ENCODE peak calls at places on chromosomes 12 and 14, in four cellular contexts. H is Caco-2, Q is neural progenitor cell, I is heart right ventricle. L is an unnamed sample. For H3K4me1, the result is how much of the 10 kb centered on the place peaks cover.

GRCh38 chr12:121814429-121815119 is 10.8 kb downstream of the SETD1B start:
- DNase-seq in H (no peak), Q (no peak), I (no peak), L (no peak)

GRCh38 chr12:94099191-94099983 is 49.0 kb upstream of the PLXNC1 start:
- DNase-seq in H (no peak), Q (no peak), I (no peak), L (peak)

GRCh38 chr12:57234233-57234570 is 4.7 kb downstream of the SHMT2 start:
- DNase-seq in H (no peak), Q (no peak), I (no peak), L (no peak)

GRCh38 chr14:63632932-63633514 is 8.6 kb downstream of the WDR89 start:
- DNase-seq in H (no peak), Q (no peak), I (no peak), L (peak)

GRCh38 chr12:6827437-6827894 is 741 bp upstream of the P3H3 start:
- DNase-seq in H (peak), Q (peak), I (peak), L (peak)

GRCh38 chr12:13945236-13945635 is 36.2 kb downstream of the GRIN2B start:
- DNase-seq in H (no peak), Q (no peak), I (no peak), L (no peak)

GRCh38 chr14:91059576-91060471 is 617 bp downstream of the RPS6KA5 start:
- DNase-seq in H (peak), Q (peak), I (no peak), L (peak)

GRCh38 chr12:6476496-6476895 is 6.0 kb upstream of the VAMP1 start:
- DNase-seq in H (no peak), Q (no peak), I (no peak), L (peak)

GRCh38 chr12:121915841-121916321 is 2.5 kb upstream of the CFAP251 start:
- DNase-seq in H (no peak), Q (peak), I (no peak), L (no peak)

GRCh38 chr12:67096533-67097318 is 172.4 kb upstream of the CAND1 start:
- DNase-seq in H (no peak), Q (no peak), I (no peak), L (peak)

GRCh38 chr12:50488801-50489200 is 16.0 kb upstream of the DIP2B start:
- DNase-seq in H (no peak), Q (no peak), I (no peak), L (no peak)

GRCh38 chr14:34250959-34251358 is 211.1 kb downstream of the SPTSSA start:
- DNase-seq in H (no peak), Q (no peak), I (peak), L (no peak)

GRCh38 chr12:67431436-67432049 is 162.4 kb downstream of the CAND1 start:
- DNase-seq in H (no peak), Q (no peak), I (no peak), L (peak)

GRCh38 chr14:104296388-104297312 is 158.3 kb downstream of the KIF26A start:
- DNase-seq in H (peak), Q (no peak), I (no peak), L (no peak)

GRCh38 chr12:52050771-52051541 is at the start of gene NR4A1:
- DNase-seq in H (peak), Q (peak), I (peak), L (peak)
- H3K4me1 ChIP-seq in H (under half), Q (under half), I (half or more), L (under half)

DNA sequence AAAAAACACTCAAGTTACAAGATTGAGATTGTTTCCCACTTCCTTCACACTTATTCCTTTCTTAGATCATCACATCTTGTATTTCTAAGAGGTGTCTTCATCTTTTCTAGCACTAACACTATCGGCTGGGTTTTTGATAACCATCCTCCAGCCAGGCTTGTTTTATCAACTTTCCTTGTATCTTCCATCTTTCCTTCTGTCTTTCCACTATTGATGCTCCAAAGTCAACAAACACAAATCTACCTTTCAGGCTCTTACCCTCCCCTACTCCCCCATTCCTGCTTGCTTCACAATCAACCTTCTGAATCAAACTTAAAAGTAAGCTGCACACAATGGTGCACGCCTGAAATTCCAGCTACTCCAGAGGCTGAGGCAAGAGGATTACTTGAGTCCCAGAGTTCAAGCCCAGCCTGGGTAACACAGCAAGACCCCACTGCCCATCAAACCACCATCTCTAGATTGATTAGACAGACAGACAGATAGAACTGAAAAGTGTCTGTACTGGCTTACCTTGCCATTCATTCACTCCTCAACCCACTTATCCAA is 12.9 kb downstream of the MED13L start:
- DNase-seq in H (no peak), Q (peak), I (no peak), L (no peak)
- H3K4me1 ChIP-seq in H (half or more), Q (half or more), I (half or more), L (under half)

GRCh38 chr14:59360923-59361794 is 104.0 kb downstream of the GPR135 start:
- DNase-seq in H (peak), Q (no peak), I (peak), L (peak)
- H3K4me1 ChIP-seq in H (under half), Q (under half), I (half or more), L (under half)

GRCh38 chr12:47319746-47320145 is 240.0 kb upstream of the AMIGO2 start:
- DNase-seq in H (no peak), Q (no peak), I (no peak), L (no peak)

GRCh38 chr12:47318963-47319362 is 239.2 kb upstream of the AMIGO2 start:
- DNase-seq in H (no peak), Q (no peak), I (no peak), L (no peak)

GRCh38 chr12:47321436-47321835 is 241.7 kb upstream of the AMIGO2 start:
- DNase-seq in H (no peak), Q (no peak), I (no peak), L (no peak)

GRCh38 chr12:47316609-47317049 is 236.9 kb upstream of the AMIGO2 start:
- DNase-seq in H (no peak), Q (no peak), I (no peak), L (no peak)

GRCh38 chr12:47317182-47317915 is 237.6 kb upstream of the AMIGO2 start:
- DNase-seq in H (no peak), Q (no peak), I (no peak), L (no peak)
- H3K4me1 ChIP-seq in H (under half), Q (under half), I (under half), L (under half)

DNA sequence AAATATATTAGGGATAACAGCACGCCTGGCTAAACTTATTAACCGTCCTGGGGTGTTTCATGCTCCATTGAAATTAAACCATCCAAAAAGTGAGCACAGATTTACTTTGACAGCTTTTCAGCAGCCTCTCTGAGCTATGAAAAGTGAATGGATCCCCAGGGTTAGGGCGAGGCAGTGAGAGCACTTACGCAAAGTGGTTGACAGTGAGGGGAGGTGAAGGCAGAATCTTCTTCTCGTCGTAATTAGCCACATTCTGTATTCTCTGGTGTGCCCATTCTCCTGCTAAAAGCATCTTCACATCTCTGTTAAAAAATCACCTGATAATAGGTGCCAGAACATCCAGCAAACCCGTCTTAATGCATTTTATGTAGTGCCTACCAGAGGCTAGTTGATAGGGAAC is 1.9 kb downstream of the TMTC2 start:
- DNase-seq in H (no peak), Q (peak), I (no peak), L (no peak)
- H3K4me1 ChIP-seq in H (under half), Q (under half), I (under half), L (under half)

DNA sequence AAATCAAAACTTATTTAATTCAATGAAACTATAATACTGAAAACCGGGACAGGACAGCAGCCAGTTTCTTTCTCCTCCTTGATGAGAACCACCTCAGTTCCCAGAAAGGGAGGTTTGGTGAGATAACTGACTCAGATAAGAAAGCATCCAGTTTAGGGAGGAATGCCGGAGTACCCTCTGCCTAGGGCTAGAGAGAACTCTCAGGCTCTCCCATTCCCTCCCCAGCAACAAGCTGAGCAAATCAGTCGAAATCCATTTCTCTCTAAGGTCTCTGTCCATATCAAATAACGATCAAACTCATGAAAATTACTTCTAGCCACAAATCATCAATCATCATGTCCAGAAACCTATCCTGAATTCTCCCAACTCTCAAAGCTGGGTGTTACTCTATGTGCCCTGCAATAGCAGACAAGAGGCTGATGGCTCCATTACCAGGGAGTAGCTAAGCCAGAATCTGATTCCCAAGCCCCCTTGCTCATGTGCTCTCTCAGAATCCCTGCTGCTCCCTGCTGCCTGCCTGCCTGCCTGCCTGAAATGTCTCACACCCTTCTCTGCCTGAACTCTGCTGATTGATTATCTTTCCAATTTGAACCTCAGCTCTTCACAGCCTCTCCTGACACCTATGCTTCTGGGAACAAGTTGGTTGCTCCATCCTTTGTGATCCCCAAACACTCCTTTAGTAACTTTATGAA is 49.4 kb downstream of the SLC25A47 start:
- DNase-seq in H (no peak), Q (peak), I (no peak), L (no peak)
- H3K4me1 ChIP-seq in H (under half), Q (under half), I (half or more), L (under half)

GRCh38 chr12:124683725-124684124 is 116.3 kb upstream of the NCOR2 start:
- DNase-seq in H (no peak), Q (no peak), I (no peak), L (no peak)

GRCh38 chr12:124685689-124685993 is 118.2 kb upstream of the NCOR2 start:
- DNase-seq in H (no peak), Q (no peak), I (no peak), L (no peak)

GRCh38 chr12:124686001-124686884 is 118.8 kb upstream of the NCOR2 start:
- DNase-seq in H (no peak), Q (no peak), I (no peak), L (peak)

GRCh38 chr12:124684496-124684895 is 117.1 kb upstream of the NCOR2 start:
- DNase-seq in H (no peak), Q (no peak), I (no peak), L (peak)

DNA sequence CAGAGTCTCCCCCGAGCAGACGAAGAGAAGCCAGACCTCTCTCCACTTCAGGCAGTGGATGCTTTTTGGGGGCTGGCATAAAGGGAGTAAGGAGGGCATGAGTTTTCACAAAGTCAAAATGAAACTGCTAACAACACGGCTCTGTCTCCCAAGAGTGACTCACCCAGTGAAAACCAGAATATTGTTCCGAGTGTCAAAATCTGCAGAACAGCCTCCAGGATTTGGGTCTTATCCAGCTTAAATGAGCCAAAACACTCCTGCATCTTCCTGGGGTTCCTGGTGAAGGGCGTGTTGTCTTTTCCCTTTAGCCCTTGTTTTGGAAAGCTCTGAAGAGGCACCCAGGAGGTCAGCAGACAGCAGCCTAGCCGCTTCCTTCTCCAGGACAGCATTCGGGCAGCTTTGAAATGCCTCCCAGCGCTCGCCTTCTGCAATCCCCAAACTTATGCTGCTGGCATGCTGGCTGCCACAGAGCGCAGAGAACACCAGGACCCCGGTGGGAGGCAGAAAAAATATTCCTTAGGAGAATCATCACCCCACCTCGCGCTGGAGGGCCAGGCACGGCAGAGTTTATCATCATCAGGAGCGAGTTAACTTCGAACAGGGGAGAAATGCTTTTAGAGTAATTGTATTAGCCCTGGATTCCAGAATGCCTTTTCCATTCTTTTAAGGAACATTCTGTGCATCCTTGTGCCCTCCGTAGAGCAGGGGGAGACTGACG is 117.7 kb upstream of the NCOR2 start:
- DNase-seq in H (no peak), Q (no peak), I (no peak), L (peak)
- H3K4me1 ChIP-seq in H (half or more), Q (under half), I (half or more), L (half or more)